ENCODE peak calls at places on chromosomes 7 and 10, in five cellular contexts. One of them, this sample, is unnamed.

GRCh38 chr10:131126321-131127121 is 185.0 kb downstream of the TCERG1L start:
- DNase-seq in neuronal stem cell: no peak
- DNase-seq in H9: peak
- DNase-seq in trophoblast cell: no peak
- DNase-seq in H1: no peak
- DNase-seq in this sample: no peak

GRCh38 chr10:15813415-15813814 is 46.9 kb downstream of the MINDY3 start:
- DNase-seq in neuronal stem cell: no peak
- DNase-seq in H9: no peak
- DNase-seq in trophoblast cell: no peak
- DNase-seq in H1: no peak
- DNase-seq in this sample: peak

GRCh38 chr7:111958889-111959288 is 247.3 kb downstream of the DOCK4 start:
- DNase-seq in neuronal stem cell: no peak
- DNase-seq in H9: no peak
- DNase-seq in trophoblast cell: no peak
- DNase-seq in H1: no peak
- DNase-seq in this sample: no peak

GRCh38 chr10:116886772-116887171 is 37.5 kb downstream of the ENO4 start:
- DNase-seq in neuronal stem cell: no peak
- DNase-seq in H9: no peak
- DNase-seq in trophoblast cell: no peak
- DNase-seq in H1: no peak
- DNase-seq in this sample: no peak

GRCh38 chr7:85025312-85025756 is 161.5 kb downstream of the SEMA3D start:
- DNase-seq in neuronal stem cell: no peak
- DNase-seq in H9: no peak
- DNase-seq in trophoblast cell: no peak
- DNase-seq in H1: no peak
- DNase-seq in this sample: no peak

GRCh38 chr7:129431911-129432643 is 2.2 kb upstream of the STRIP2 start:
- DNase-seq in neuronal stem cell: no peak
- DNase-seq in H9: no peak
- DNase-seq in trophoblast cell: no peak
- DNase-seq in H1: no peak
- DNase-seq in this sample: no peak

GRCh38 chr10:34861293-34862004 is 46.4 kb upstream of the PARD3 start:
- DNase-seq in neuronal stem cell: no peak
- DNase-seq in H9: no peak
- DNase-seq in trophoblast cell: no peak
- DNase-seq in H1: no peak
- DNase-seq in this sample: peak

GRCh38 chr10:14254368-14254767 is 76.4 kb downstream of the FRMD4A start:
- DNase-seq in neuronal stem cell: no peak
- DNase-seq in H9: no peak
- DNase-seq in trophoblast cell: no peak
- DNase-seq in H1: no peak
- DNase-seq in this sample: no peak

GRCh38 chr10:44386546-44387052 is 1.7 kb upstream of the CXCL12 start:
- DNase-seq in neuronal stem cell: peak
- DNase-seq in H9: peak
- DNase-seq in trophoblast cell: peak
- DNase-seq in H1: no peak
- DNase-seq in this sample: peak

GRCh38 chr7:72706521-72706920 is 121.5 kb downstream of the TYW1B start:
- DNase-seq in neuronal stem cell: no peak
- DNase-seq in H9: no peak
- DNase-seq in trophoblast cell: no peak
- DNase-seq in H1: no peak
- DNase-seq in this sample: no peak

GRCh38 chr7:98902523-98902922 is 24.2 kb downstream of the TRRAP start:
- DNase-seq in neuronal stem cell: no peak
- DNase-seq in H9: no peak
- DNase-seq in trophoblast cell: no peak
- DNase-seq in H1: no peak
- DNase-seq in this sample: no peak

GRCh38 chr10:71243756-71244637 is 31.6 kb downstream of the UNC5B start:
- DNase-seq in neuronal stem cell: no peak
- DNase-seq in H9: no peak
- DNase-seq in trophoblast cell: peak
- DNase-seq in H1: no peak
- DNase-seq in this sample: peak

DNA sequence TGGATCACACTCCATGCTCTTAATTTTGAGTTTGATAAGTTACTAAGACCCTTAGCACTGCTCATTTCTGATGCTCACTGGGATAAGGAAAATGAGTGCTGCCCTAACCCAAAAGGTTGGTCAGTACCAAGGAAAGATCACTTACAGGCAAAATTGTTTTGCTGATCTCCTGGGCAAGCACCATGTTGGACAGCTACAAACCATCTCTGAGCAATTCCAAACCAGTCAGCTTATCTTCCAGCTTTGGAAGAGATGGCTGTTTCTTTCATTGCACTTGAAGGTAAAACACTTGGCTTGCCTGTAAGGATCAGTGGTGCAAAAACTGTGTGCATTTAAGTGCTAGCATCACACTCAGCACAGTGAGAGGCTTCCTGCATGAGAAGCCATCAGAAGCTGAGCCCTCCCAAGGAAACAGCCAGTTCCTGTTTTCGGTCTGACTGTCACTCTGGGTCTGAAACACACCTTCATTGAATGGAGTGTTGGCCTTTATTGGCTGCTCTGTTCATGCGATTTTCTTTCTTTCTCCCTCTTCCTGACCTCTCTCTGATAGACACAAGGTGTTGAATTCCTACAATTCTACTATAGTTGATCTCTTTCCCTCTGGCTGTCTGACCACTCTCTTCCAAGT is 126.4 kb upstream of the GHITM start:
- DNase-seq in neuronal stem cell: no peak
- DNase-seq in H9: no peak
- DNase-seq in trophoblast cell: no peak
- DNase-seq in H1: no peak
- DNase-seq in this sample: no peak
- H2BK12ac ChIP-seq in neuronal stem cell: no peak
- H2BK12ac ChIP-seq in H9: no peak
- H2BK12ac ChIP-seq in trophoblast cell: no peak
- H2BK12ac ChIP-seq in H1: no peak
- H2BK12ac ChIP-seq in this sample: no peak

DNA sequence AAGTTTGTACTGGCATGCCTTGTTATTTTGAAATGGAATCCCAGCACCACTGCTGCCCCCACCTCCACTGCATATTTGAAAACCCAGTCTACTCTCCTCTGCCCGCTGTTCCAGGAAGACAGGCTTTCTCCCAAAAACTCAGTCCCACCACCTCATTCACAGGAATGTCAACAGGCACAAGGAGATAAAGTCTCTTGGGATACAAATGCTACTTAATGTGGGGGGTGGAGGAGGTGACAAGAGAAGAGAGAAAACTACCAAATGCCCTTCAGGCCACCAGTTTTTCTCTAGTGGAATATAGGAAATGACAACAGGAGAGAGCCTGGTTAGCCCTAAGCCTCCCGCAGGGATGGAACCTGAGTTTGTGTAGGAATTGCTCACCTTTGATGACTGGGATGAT is 1.0 kb upstream of the COL13A1 start:
- DNase-seq in neuronal stem cell: no peak
- DNase-seq in H9: no peak
- DNase-seq in trophoblast cell: no peak
- DNase-seq in H1: no peak
- DNase-seq in this sample: no peak
- H2AK5ac ChIP-seq in neuronal stem cell: no peak
- H2AK5ac ChIP-seq in H9: no peak
- H2AK5ac ChIP-seq in trophoblast cell: no peak
- H2AK5ac ChIP-seq in H1: no peak
- H2AK5ac ChIP-seq in this sample: no peak

GRCh38 chr7:135326636-135327280 is 93.1 kb downstream of the STRA8 start:
- DNase-seq in neuronal stem cell: no peak
- DNase-seq in H9: no peak
- DNase-seq in trophoblast cell: no peak
- DNase-seq in H1: no peak
- DNase-seq in this sample: no peak
- H2BK12ac ChIP-seq in neuronal stem cell: no peak
- H2BK12ac ChIP-seq in H9: no peak
- H2BK12ac ChIP-seq in trophoblast cell: no peak
- H2BK12ac ChIP-seq in H1: no peak
- H2BK12ac ChIP-seq in this sample: no peak

GRCh38 chr10:114708084-114708483 is 50.0 kb upstream of the ABLIM1 start:
- DNase-seq in neuronal stem cell: no peak
- DNase-seq in H9: no peak
- DNase-seq in trophoblast cell: no peak
- DNase-seq in H1: no peak
- DNase-seq in this sample: no peak
- H2AK5ac ChIP-seq in neuronal stem cell: no peak
- H2AK5ac ChIP-seq in H9: no peak
- H2AK5ac ChIP-seq in trophoblast cell: no peak
- H2AK5ac ChIP-seq in H1: no peak
- H2AK5ac ChIP-seq in this sample: peak

GRCh38 chr7:18445916-18446520 is 49.5 kb upstream of the HDAC9 start:
- DNase-seq in neuronal stem cell: no peak
- DNase-seq in H9: no peak
- DNase-seq in trophoblast cell: no peak
- DNase-seq in H1: no peak
- DNase-seq in this sample: no peak
- H2BK12ac ChIP-seq in neuronal stem cell: no peak
- H2BK12ac ChIP-seq in H9: no peak
- H2BK12ac ChIP-seq in trophoblast cell: no peak
- H2BK12ac ChIP-seq in H1: no peak
- H2BK12ac ChIP-seq in this sample: no peak

DNA sequence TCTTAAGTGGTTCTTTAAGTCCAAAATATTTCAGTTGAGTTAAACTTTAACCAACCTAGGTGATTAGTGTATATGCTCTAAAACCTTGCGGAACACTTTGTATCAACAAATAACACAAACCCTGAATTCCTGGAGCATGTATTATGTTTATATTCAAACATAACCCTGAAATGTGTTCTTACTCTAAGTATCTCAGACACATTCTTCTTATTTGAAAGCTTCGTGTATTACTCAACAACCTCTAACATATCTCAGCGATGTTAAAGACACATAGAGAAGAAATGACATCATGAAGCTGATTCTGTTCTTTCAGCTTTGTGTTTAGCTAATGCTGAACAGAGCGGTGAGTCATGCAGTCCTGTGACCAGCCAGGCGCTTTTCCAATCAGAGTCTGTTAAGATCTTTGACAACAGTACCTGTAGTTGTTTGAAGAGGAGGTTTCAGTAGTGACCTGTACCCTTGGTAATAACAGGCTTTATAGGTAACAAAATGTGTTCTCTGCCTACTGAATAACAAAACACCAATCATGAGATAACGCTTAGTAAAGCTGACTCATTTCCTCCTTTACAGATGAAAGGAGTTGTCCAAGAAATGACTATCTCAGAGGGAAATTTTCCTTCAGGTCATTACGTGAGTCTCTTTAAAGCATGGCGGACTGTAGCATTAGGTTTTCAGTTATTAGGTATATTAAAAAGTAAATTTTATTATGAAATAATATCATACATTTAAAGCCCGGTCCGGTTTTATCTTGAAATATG is 67.3 kb upstream of the KLF6 start:
- DNase-seq in neuronal stem cell: no peak
- DNase-seq in H9: no peak
- DNase-seq in trophoblast cell: peak
- DNase-seq in H1: peak
- DNase-seq in this sample: peak
- H2AK5ac ChIP-seq in neuronal stem cell: no peak
- H2AK5ac ChIP-seq in H9: no peak
- H2AK5ac ChIP-seq in trophoblast cell: no peak
- H2AK5ac ChIP-seq in H1: no peak
- H2AK5ac ChIP-seq in this sample: no peak

DNA sequence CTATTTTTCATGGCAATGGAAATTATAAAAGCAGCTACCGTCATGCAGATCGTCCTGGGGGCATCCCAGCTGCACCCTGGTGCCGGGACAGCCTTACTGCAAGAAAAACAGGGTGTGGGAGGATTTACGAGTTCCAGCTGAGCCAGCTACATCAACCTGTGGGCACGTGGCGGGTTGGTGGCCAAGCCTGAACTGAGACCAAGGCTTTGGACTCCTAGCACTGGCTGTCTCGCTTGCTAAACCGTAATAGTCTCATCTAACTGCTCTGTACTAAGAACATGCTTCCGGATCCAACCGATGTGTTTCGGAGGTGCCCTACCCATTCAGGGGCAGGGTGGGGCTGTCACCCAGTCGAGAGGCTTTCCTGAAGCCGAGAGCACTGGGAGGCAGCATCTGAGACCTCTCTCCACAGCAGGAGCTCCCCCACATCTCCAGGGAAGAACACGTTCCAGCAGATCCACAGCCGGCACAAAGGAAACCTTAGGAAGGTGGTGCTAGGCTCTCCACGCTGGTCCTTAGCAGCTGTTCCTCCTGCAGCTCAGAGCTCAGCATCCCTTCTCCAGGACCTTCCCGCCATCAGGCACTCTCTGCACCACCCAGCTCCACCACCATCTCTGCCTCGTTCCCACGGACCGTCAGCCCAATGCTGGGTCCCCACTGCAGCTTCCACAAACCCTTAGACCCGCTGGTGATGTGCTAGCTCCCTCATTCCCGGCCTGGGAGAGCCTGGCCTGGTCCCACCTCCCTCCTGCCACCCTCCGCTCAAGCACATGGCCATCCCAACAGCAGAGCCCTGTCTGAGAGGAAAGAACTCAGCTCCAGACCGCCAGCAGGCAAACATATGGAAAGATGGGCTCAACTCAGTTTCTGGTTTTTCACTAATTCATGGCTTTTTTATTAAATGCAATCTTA is 158.5 kb downstream of the PTPRN2 start:
- DNase-seq in neuronal stem cell: no peak
- DNase-seq in H9: no peak
- DNase-seq in trophoblast cell: no peak
- DNase-seq in H1: no peak
- DNase-seq in this sample: no peak
- H2BK12ac ChIP-seq in neuronal stem cell: no peak
- H2BK12ac ChIP-seq in H9: no peak
- H2BK12ac ChIP-seq in trophoblast cell: no peak
- H2BK12ac ChIP-seq in H1: no peak
- H2BK12ac ChIP-seq in this sample: no peak

GRCh38 chr10:986881-987634 is 1.2 kb upstream of the GTPBP4 start:
- DNase-seq in neuronal stem cell: no peak
- DNase-seq in H9: no peak
- DNase-seq in trophoblast cell: peak
- DNase-seq in H1: no peak
- DNase-seq in this sample: peak

GRCh38 chr10:986137-986825 is 2.0 kb upstream of the GTPBP4 start:
- DNase-seq in neuronal stem cell: no peak
- DNase-seq in H9: no peak
- DNase-seq in trophoblast cell: peak
- DNase-seq in H1: no peak
- DNase-seq in this sample: peak

GRCh38 chr10:983951-984705 is 4.1 kb upstream of the GTPBP4 start:
- DNase-seq in neuronal stem cell: no peak
- DNase-seq in H9: no peak
- DNase-seq in trophoblast cell: peak
- DNase-seq in H1: no peak
- DNase-seq in this sample: no peak

GRCh38 chr10:983401-983800 is 4.8 kb upstream of the GTPBP4 start:
- DNase-seq in neuronal stem cell: no peak
- DNase-seq in H9: no peak
- DNase-seq in trophoblast cell: no peak
- DNase-seq in H1: no peak
- DNase-seq in this sample: no peak

GRCh38 chr10:985361-985760 is 2.9 kb upstream of the GTPBP4 start:
- DNase-seq in neuronal stem cell: no peak
- DNase-seq in H9: no peak
- DNase-seq in trophoblast cell: no peak
- DNase-seq in H1: no peak
- DNase-seq in this sample: no peak
- H2AK5ac ChIP-seq in neuronal stem cell: no peak
- H2AK5ac ChIP-seq in H9: no peak
- H2AK5ac ChIP-seq in trophoblast cell: no peak
- H2AK5ac ChIP-seq in H1: no peak
- H2AK5ac ChIP-seq in this sample: peak

GRCh38 chr10:58087896-58088295 is 179.8 kb downstream of the IPMK start:
- DNase-seq in neuronal stem cell: no peak
- DNase-seq in H9: no peak
- DNase-seq in trophoblast cell: no peak
- DNase-seq in H1: no peak
- DNase-seq in this sample: no peak
- H2BK12ac ChIP-seq in neuronal stem cell: no peak
- H2BK12ac ChIP-seq in H9: no peak
- H2BK12ac ChIP-seq in trophoblast cell: no peak
- H2BK12ac ChIP-seq in H1: no peak
- H2BK12ac ChIP-seq in this sample: no peak